ENCODE peak calls at places on chromosomes 16 and 17, in eight cellular contexts. One of them, this sample, is unnamed.

GRCh38 chr16:908526-909155 is 62.1 kb downstream of the LMF1 start:
- DNase-seq in PC-3: no peak
- DNase-seq in A549: no peak
- DNase-seq in uterus: no peak
- DNase-seq in BE2C: peak
- DNase-seq in MM.1S: no peak
- DNase-seq in GM12864: no peak
- DNase-seq in SJSA1: no peak
- DNase-seq in this sample: no peak

GRCh38 chr16:48408688-48409087 is 23.5 kb upstream of the SIAH1 start:
- DNase-seq in SJSA1: peak
- DNase-seq in A549: peak
- DNase-seq in uterus: no peak
- DNase-seq in PC-3: peak
- DNase-seq in MM.1S: no peak
- DNase-seq in GM12864: no peak
- DNase-seq in BE2C: no peak
- DNase-seq in this sample: no peak

GRCh38 chr17:39173539-39174274 is 7.7 kb upstream of the ARL5C start:
- DNase-seq in MM.1S: no peak
- DNase-seq in PC-3: no peak
- DNase-seq in GM12864: no peak
- DNase-seq in A549: no peak
- DNase-seq in SJSA1: no peak
- DNase-seq in uterus: no peak
- DNase-seq in BE2C: no peak
- DNase-seq in this sample: no peak

GRCh38 chr16:50093607-50094570 is 28.1 kb downstream of the HEATR3 start:
- DNase-seq in SJSA1: no peak
- DNase-seq in GM12864: no peak
- DNase-seq in PC-3: no peak
- DNase-seq in uterus: peak
- DNase-seq in A549: no peak
- DNase-seq in BE2C: no peak
- DNase-seq in MM.1S: no peak
- DNase-seq in this sample: peak

GRCh38 chr17:924711-925480 is 54.7 kb downstream of the NXN start:
- DNase-seq in A549: no peak
- DNase-seq in MM.1S: no peak
- DNase-seq in SJSA1: no peak
- DNase-seq in BE2C: no peak
- DNase-seq in GM12864: no peak
- DNase-seq in PC-3: peak
- DNase-seq in uterus: no peak
- DNase-seq in this sample: no peak

GRCh38 chr16:22008215-22009142 is 568 bp downstream of the MOSMO start:
- DNase-seq in GM12864: no peak
- DNase-seq in PC-3: no peak
- DNase-seq in BE2C: peak
- DNase-seq in MM.1S: no peak
- DNase-seq in A549: peak
- DNase-seq in uterus: peak
- DNase-seq in SJSA1: no peak
- DNase-seq in this sample: no peak

GRCh38 chr16:1548234-1548633 is 14.8 kb downstream of the TMEM204 start:
- DNase-seq in SJSA1: no peak
- DNase-seq in MM.1S: no peak
- DNase-seq in GM12864: no peak
- DNase-seq in BE2C: no peak
- DNase-seq in PC-3: peak
- DNase-seq in uterus: no peak
- DNase-seq in A549: no peak
- DNase-seq in this sample: no peak

GRCh38 chr17:17698869-17699351 is 17.7 kb downstream of the RAI1 start:
- DNase-seq in uterus: peak
- DNase-seq in BE2C: no peak
- DNase-seq in GM12864: no peak
- DNase-seq in MM.1S: no peak
- DNase-seq in A549: no peak
- DNase-seq in SJSA1: no peak
- DNase-seq in PC-3: no peak
- DNase-seq in this sample: no peak

GRCh38 chr17:4741544-4741943 is 1.8 kb upstream of the CXCL16 start:
- DNase-seq in BE2C: no peak
- DNase-seq in uterus: no peak
- DNase-seq in PC-3: no peak
- DNase-seq in A549: no peak
- DNase-seq in SJSA1: no peak
- DNase-seq in GM12864: no peak
- DNase-seq in MM.1S: no peak
- DNase-seq in this sample: no peak

GRCh38 chr17:44610871-44611270 is 45.4 kb upstream of the MEIOC start:
- DNase-seq in BE2C: no peak
- DNase-seq in A549: no peak
- DNase-seq in uterus: no peak
- DNase-seq in MM.1S: no peak
- DNase-seq in GM12864: no peak
- DNase-seq in PC-3: no peak
- DNase-seq in SJSA1: no peak
- DNase-seq in this sample: no peak

GRCh38 chr17:83200231-83200699 is 120.9 kb downstream of the METRNL start:
- DNase-seq in PC-3: peak
- DNase-seq in BE2C: peak
- DNase-seq in A549: no peak
- DNase-seq in uterus: no peak
- DNase-seq in GM12864: no peak
- DNase-seq in MM.1S: peak
- DNase-seq in SJSA1: peak
- DNase-seq in this sample: peak

GRCh38 chr16:77335652-77336234 is 99.1 kb downstream of the ADAMTS18 start:
- DNase-seq in MM.1S: no peak
- DNase-seq in uterus: no peak
- DNase-seq in SJSA1: no peak
- DNase-seq in PC-3: peak
- DNase-seq in BE2C: no peak
- DNase-seq in A549: no peak
- DNase-seq in GM12864: no peak
- DNase-seq in this sample: no peak

DNA sequence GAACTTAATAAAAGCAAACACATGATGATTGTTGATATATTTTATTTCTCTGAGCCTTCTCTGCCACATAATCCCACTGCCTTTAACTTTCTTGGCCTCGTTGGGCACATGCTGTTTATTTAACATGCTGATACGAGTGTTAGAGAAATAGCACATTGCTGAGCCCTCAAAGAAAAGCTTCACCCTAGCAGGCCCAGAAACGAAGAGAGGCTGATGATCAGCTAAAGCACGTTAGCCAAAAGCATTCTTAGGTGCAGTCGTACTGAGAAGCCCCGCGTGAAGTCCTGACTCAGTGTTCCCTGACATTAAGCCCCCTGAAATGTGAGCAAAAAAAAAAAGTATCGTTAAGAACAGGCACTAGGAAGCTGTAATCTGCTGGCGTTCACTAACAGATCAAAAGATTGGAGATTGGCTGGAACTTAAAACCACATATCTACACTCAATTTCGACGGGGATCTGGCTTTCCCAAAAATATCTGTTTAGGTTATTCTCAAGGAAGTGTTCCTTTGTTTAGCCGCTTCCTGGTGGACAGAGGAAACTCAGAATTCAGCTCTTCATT is 122.7 kb downstream of the CCDC182 start:
- DNase-seq in A549: no peak
- DNase-seq in MM.1S: no peak
- DNase-seq in PC-3: no peak
- DNase-seq in SJSA1: no peak
- DNase-seq in BE2C: no peak
- DNase-seq in GM12864: no peak
- DNase-seq in uterus: no peak
- DNase-seq in this sample: no peak
- H3K4me3 ChIP-seq in A549: no peak
- H3K4me3 ChIP-seq in MM.1S: no peak
- H3K4me3 ChIP-seq in PC-3: no peak
- H3K4me3 ChIP-seq in SJSA1: no peak
- H3K4me3 ChIP-seq in BE2C: peak
- H3K4me3 ChIP-seq in GM12864: no peak
- H3K4me3 ChIP-seq in uterus: no peak
- H3K4me3 ChIP-seq in this sample: no peak

DNA sequence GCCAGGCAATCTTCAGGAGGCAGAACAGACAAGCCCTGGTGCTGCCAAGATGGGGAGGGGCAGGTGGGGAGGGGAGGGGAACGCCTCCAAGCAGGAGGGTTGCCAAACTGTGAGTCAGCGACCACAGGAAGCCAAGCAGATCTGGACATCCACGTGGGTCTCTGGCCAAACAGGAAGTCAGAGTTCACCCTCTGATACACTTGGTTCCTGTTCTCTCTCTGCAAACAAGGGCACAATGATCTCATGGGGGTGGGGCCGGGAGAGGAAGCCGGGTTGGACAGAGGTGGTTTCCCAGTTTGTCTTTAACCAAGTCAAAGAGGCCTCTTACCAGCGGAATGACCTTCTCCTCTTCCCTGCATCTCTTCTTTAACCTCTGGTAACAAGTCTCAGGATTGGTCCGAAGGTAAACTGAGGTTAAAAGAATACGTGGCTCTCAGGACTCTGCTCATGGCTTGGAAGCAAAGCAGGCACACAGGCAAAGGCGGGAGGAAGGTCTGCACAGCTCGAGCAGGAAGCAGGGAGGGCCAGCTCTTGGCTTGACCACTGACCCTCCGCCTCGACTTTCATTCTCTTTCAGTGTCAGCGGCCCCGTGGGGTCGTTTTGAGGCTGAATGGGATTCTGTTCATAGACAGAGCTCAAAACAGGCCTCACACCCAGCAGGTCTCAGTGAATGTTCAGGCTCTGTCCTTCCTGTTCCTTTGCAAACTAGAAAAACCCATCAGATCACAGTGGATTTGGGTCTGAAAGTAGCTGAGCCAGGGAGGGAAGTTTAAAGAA is 32.9 kb downstream of the TK2 start:
- DNase-seq in GM12864: peak
- DNase-seq in SJSA1: peak
- DNase-seq in PC-3: peak
- DNase-seq in A549: peak
- DNase-seq in MM.1S: peak
- DNase-seq in uterus: peak
- DNase-seq in BE2C: peak
- DNase-seq in this sample: peak
- H3K4me3 ChIP-seq in GM12864: peak
- H3K4me3 ChIP-seq in SJSA1: peak
- H3K4me3 ChIP-seq in PC-3: peak
- H3K4me3 ChIP-seq in A549: peak
- H3K4me3 ChIP-seq in MM.1S: peak
- H3K4me3 ChIP-seq in uterus: peak
- H3K4me3 ChIP-seq in BE2C: no peak
- H3K4me3 ChIP-seq in this sample: peak

GRCh38 chr17:48314716-48315115 is 115.3 kb downstream of the SKAP1 start:
- DNase-seq in uterus: no peak
- DNase-seq in A549: no peak
- DNase-seq in GM12864: no peak
- DNase-seq in BE2C: no peak
- DNase-seq in PC-3: no peak
- DNase-seq in SJSA1: no peak
- DNase-seq in MM.1S: no peak
- DNase-seq in this sample: no peak

GRCh38 chr17:48310748-48311213 is 119.2 kb downstream of the SKAP1 start:
- DNase-seq in GM12864: no peak
- DNase-seq in A549: no peak
- DNase-seq in MM.1S: no peak
- DNase-seq in uterus: no peak
- DNase-seq in PC-3: no peak
- DNase-seq in SJSA1: no peak
- DNase-seq in BE2C: no peak
- DNase-seq in this sample: no peak

GRCh38 chr17:48313096-48313495 is 116.9 kb downstream of the SKAP1 start:
- DNase-seq in A549: no peak
- DNase-seq in MM.1S: no peak
- DNase-seq in BE2C: no peak
- DNase-seq in GM12864: no peak
- DNase-seq in uterus: no peak
- DNase-seq in SJSA1: no peak
- DNase-seq in PC-3: no peak
- DNase-seq in this sample: no peak

GRCh38 chr17:48308591-48308990 is 121.4 kb downstream of the SKAP1 start:
- DNase-seq in uterus: no peak
- DNase-seq in MM.1S: no peak
- DNase-seq in GM12864: no peak
- DNase-seq in SJSA1: no peak
- DNase-seq in A549: no peak
- DNase-seq in PC-3: no peak
- DNase-seq in BE2C: no peak
- DNase-seq in this sample: no peak

DNA sequence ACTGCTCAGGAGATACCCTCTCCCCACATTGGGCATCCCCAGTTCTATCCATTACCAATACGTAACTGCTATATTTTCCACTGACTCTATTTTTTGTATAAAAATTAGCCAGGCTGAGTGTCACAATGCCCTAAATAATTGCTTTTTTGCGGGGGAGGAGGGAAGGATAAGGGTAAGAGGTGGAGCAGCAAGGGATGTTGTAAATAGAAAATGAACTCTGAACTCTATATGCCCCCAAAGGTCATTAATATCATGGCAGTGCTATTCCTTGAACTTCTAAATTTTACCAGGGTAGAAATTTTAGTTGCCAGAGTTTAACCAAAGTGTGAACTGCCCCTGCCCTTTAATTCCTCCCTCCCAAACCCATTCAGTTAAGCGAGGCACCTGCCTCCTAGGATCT is 118.7 kb downstream of the SKAP1 start:
- DNase-seq in SJSA1: no peak
- DNase-seq in MM.1S: no peak
- DNase-seq in PC-3: no peak
- DNase-seq in GM12864: no peak
- DNase-seq in A549: no peak
- DNase-seq in uterus: no peak
- DNase-seq in BE2C: no peak
- DNase-seq in this sample: no peak
- H3K4me3 ChIP-seq in SJSA1: no peak
- H3K4me3 ChIP-seq in MM.1S: no peak
- H3K4me3 ChIP-seq in PC-3: no peak
- H3K4me3 ChIP-seq in GM12864: no peak
- H3K4me3 ChIP-seq in A549: no peak
- H3K4me3 ChIP-seq in uterus: no peak
- H3K4me3 ChIP-seq in BE2C: no peak
- H3K4me3 ChIP-seq in this sample: no peak

DNA sequence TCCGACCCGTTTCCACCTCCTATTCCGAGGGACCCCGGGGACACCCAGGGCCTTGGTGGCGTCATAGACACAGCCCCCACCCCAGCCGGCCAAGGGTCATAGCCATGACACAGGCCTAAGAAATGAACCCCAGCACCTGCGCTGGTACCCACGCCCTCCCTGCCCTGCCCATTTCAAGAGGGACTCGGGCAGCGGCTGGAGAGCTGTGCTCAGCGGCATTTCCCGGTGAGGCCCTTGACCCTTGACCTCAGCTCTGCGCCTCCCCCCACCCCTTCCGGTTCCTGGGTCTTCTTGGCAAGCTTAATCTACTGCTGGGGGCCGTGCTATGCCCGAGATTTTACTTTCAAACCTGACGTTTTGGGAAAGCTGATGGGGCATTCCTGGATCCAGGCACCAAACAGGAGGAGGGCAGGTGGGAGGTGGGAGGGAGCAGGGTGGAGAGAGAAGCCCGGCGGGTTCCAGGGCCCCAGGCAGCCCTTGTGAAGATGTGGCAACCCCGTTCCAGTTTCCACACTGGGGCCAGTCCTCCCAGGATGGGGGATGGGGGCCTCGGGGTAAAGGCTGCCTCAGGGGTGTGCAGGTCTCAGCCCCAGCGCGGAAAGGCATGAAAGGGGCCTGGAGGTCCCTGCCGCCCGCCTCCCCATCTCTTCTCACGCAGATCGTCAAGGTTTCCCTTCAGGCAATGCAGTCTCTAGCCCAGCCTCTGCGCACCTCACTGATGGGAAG is at the start of gene SLC22A31:
- DNase-seq in PC-3: no peak
- DNase-seq in A549: no peak
- DNase-seq in uterus: no peak
- DNase-seq in BE2C: no peak
- DNase-seq in MM.1S: no peak
- DNase-seq in GM12864: no peak
- DNase-seq in SJSA1: no peak
- DNase-seq in this sample: no peak
- H3K4me3 ChIP-seq in PC-3: peak
- H3K4me3 ChIP-seq in A549: peak
- H3K4me3 ChIP-seq in uterus: no peak
- H3K4me3 ChIP-seq in BE2C: no peak
- H3K4me3 ChIP-seq in MM.1S: no peak
- H3K4me3 ChIP-seq in GM12864: no peak
- H3K4me3 ChIP-seq in SJSA1: no peak
- H3K4me3 ChIP-seq in this sample: peak